ENCODE peak calls at places on chromosomes 3 and 15, in six cellular contexts. M is fibroblast of lung, C is stomach, I is GM23338, G is left lung, H is small intestine. Q is an unnamed sample. For H3K4me1, the result is how much of the 10 kb centered on the place peaks cover.

GRCh38 chr15:67242665-67243064 is 11.8 kb downstream of the AAGAB start:
- DNase-seq in M (peak), C (no peak), I (peak), G (no peak), H (no peak), Q (no peak)

GRCh38 chr3:142889263-142890014 is 556 bp upstream of the PCOLCE2 start:
- DNase-seq in M (no peak), C (no peak), I (peak), G (peak), H (no peak), Q (no peak)

GRCh38 chr3:4981688-4982494 is 2.7 kb downstream of the BHLHE40 start:
- DNase-seq in M (peak), C (no peak), I (peak), G (no peak), H (peak), Q (peak)

GRCh38 chr15:86942285-86942684 is 862.6 kb downstream of the AGBL1 start:
- DNase-seq in M (no peak), C (no peak), I (no peak), G (no peak), H (no peak), Q (no peak)

GRCh38 chr15:67405208-67406191 is 115.4 kb upstream of the C15orf61 start:
- DNase-seq in M (peak), C (no peak), I (no peak), G (no peak), H (no peak), Q (no peak)

GRCh38 chr3:127628788-127629456 is at the start of gene PODXL2:
- DNase-seq in M (peak), C (peak), I (peak), G (peak), H (peak), Q (peak)

GRCh38 chr3:87164245-87164644 is 62.9 kb upstream of the CHMP2B start:
- DNase-seq in M (no peak), C (no peak), I (no peak), G (no peak), H (no peak), Q (no peak)

GRCh38 chr15:62994975-62995730 is 47.4 kb upstream of the TPM1 start:
- DNase-seq in M (no peak), C (no peak), I (no peak), G (no peak), H (no peak), Q (no peak)

GRCh38 chr3:64049832-64050231 is 26.5 kb upstream of the PSMD6 start:
- DNase-seq in M (no peak), C (no peak), I (peak), G (no peak), H (no peak), Q (no peak)

GRCh38 chr15:66400351-66400774 is 13.7 kb downstream of the MAP2K1 start:
- DNase-seq in M (no peak), C (no peak), I (no peak), G (no peak), H (no peak), Q (no peak)

GRCh38 chr3:24963762-24964625 is 464.1 kb upstream of the RARB start:
- DNase-seq in M (peak), C (no peak), I (peak), G (no peak), H (no peak), Q (no peak)

GRCh38 chr3:120432105-120432860 is 18.5 kb downstream of the FSTL1 start:
- DNase-seq in M (peak), C (no peak), I (peak), G (no peak), H (no peak), Q (no peak)

GRCh38 chr15:60423540-60423939 is 25.8 kb upstream of the ANXA2 start:
- DNase-seq in M (peak), C (no peak), I (peak), G (no peak), H (no peak), Q (no peak)

GRCh38 chr3:49535971-49536874 is 18.1 kb upstream of the BSN start:
- DNase-seq in M (no peak), C (no peak), I (no peak), G (no peak), H (no peak), Q (peak)

GRCh38 chr3:180403156-180403555 is 198.8 kb upstream of the TTC14 start:
- DNase-seq in M (no peak), C (no peak), I (no peak), G (no peak), H (no peak), Q (no peak)

DNA sequence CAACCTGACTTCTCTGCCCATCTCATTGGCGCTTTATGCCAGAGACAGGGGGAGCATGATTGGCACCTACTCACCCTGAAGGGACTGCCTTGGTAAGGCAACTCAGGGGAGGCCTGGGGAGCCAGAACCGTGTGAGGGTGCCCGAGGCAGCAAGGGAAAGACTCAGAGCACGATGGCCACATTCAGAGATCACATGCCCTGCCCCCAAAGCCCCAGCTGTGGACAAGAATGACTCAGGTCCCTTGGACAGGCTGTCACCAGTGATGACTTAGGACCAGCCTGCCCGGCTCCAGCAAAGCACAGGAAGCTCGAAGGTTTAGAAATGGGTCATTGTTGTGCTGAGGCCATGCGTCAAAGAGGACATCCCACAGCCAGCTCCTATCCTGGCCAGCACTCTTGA is 49.1 kb upstream of the LIMD1 start:
- DNase-seq in M (no peak), C (no peak), I (no peak), G (no peak), H (no peak), Q (no peak)
- H3K27ac ChIP-seq in M (no peak), C (no peak), I (peak), G (peak), H (no peak), Q (no peak)

DNA sequence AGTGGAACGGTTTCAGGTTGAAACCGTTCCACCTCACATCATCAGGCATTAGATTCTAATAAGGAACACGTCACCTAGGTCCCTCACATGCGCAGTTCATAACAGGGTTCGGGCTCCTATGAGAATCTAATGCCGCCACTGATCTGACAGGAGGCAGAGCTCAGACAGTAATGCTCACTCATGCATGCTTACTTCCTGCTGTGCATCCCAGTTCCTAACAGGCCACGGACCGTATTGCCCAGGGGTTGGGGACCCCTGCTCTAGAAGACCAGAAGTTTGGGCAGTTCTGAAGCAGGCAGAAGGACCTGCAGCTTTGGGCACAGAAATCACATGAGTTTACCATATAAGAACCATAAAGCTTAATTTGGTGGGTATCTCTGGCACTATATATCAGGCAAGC is 61.4 kb downstream of the MYO1E start:
- DNase-seq in M (no peak), C (no peak), I (no peak), G (no peak), H (no peak), Q (no peak)
- H3K4me1 ChIP-seq in M (under half), C (under half), I (under half), G (under half), H (under half), Q (under half)

DNA sequence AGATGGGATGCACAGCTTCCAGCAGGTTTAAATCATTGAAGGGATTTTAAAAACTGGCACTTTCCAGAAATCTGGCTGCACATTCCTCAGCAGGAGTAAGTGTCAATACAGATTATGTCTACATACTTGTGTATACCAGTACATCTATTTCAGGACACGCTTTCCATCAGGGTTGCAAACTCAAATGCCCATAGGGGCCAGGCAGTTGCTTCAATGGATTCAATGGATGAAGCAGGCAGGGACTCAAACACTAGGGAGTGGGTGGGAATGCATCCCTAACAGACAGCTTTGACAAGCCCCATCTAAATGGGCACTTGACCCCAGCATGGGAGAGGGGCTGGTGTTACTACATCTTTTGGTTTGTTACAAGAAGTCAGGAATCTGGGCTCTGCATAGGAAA is 136.8 kb downstream of the FOXP1 start:
- DNase-seq in M (no peak), C (no peak), I (no peak), G (no peak), H (no peak), Q (no peak)
- H3K4me3 ChIP-seq in M (no peak), C (no peak), I (no peak), G (no peak), H (no peak), Q (no peak)

GRCh38 chr15:29736012-29736744 is 86.1 kb downstream of the TJP1 start:
- DNase-seq in M (no peak), C (no peak), I (no peak), G (no peak), H (no peak), Q (peak)
- H3K27ac ChIP-seq in M (no peak), C (no peak), I (peak), G (no peak), H (no peak), Q (peak)

GRCh38 chr3:172059532-172059931 is 20.2 kb downstream of the FNDC3B start:
- DNase-seq in M (no peak), C (no peak), I (no peak), G (no peak), H (no peak), Q (no peak)
- H3K4me1 ChIP-seq in M (under half), C (half or more), I (under half), G (half or more), H (under half), Q (under half)

DNA sequence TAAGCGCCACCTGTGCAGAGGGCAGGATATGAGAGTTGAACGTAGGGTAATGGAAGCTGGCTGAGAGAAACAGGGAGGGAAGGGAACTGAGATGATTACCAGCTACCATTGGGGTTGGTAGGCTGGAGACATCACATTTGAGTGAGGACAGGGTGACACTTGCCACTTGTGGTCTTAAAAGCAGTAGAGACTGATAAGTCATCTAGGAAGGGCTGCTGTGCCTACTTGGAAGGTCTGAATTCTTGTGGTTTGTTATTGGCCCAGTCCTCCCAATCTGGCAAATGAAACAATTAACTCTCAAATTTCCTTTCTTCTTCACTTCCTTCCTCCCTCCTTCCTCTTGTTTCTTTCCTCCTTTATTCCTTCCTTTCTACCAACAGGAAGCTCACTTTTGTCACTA is 46.8 kb downstream of the COL6A5 start:
- DNase-seq in M (no peak), C (no peak), I (no peak), G (no peak), H (no peak), Q (no peak)
- H3K4me3 ChIP-seq in M (no peak), C (no peak), I (no peak), G (no peak), H (no peak), Q (no peak)

DNA sequence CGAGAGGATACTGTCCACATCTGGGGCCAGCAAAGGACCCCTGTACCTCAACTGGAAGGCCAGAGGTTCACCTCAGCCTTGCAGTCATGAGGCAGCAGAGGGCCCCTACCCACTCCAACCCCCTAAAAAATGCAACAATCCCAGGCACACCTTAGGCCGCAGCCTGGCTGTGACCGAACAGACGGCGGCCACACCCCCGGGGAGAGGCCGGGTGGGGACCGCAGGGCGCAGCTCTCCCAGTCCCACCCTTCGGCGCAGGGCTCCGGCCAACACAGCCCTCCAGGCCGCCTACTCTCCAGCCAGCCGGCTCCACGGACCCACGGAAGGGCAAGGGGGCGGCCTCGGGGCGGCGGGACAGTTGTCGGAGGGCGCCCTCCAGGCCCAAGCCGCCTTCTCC is 457 bp upstream of the DNAJA4 start:
- DNase-seq in M (no peak), C (peak), I (no peak), G (peak), H (peak), Q (no peak)
- H3K27ac ChIP-seq in M (no peak), C (peak), I (no peak), G (peak), H (no peak), Q (no peak)

GRCh38 chr3:190105876-190106275 is 14.8 kb downstream of the P3H2 start:
- DNase-seq in M (no peak), C (no peak), I (no peak), G (no peak), H (no peak), Q (no peak)
- H3K4me1 ChIP-seq in M (under half), C (under half), I (under half), G (under half), H (under half), Q (under half)

DNA sequence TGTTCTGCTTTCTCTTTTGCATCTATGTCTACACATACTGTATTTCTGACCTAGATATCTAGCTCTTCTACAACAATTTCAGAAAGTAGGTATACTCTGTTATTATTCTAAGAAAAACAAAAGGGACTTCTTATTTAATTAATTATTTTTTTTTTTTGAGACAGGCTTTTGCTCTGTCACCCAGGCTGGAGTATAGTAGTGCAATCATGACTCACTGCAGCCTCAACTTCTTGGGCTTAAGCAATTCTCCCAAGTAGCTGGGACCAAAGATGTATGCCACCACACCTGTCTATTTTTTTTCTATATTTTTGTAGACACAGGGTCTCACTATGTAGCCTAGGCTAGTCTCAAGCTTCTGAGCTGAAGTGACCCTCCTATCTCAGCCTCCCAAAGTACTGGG is 130.6 kb downstream of the MBNL1 start:
- DNase-seq in M (peak), C (no peak), I (no peak), G (no peak), H (no peak), Q (no peak)
- H3K4me3 ChIP-seq in M (no peak), C (no peak), I (no peak), G (no peak), H (no peak), Q (no peak)

Q was measured in osteoblast.